ENCODE peak calls at places on chromosomes 16 and 17, in four cellular contexts. B is SK-N-SH, H is HepG2, L is K562. V is an unnamed sample.

GRCh38 chr16:84141143-84141670 is 3.8 kb downstream of the HSDL1 start:
- DNase-seq in H (peak), B (no peak), L (no peak), V (peak)

GRCh38 chr17:57940653-57941329 is 14.4 kb downstream of the CUEDC1 start:
- DNase-seq in L (no peak), B (no peak), H (no peak), V (no peak)

GRCh38 chr17:4476512-4477070 is 22.1 kb upstream of the SPNS2 start:
- DNase-seq in H (no peak), B (no peak), L (no peak), V (no peak)

GRCh38 chr17:13874134-13874533 is 195.2 kb upstream of the COX10 start:
- DNase-seq in H (no peak), B (no peak), L (no peak), V (no peak)

GRCh38 chr16:2860826-2861567 is 3.0 kb upstream of the PRSS22 start:
- DNase-seq in B (no peak), L (peak), H (no peak), V (no peak)

GRCh38 chr16:74460542-74460941 is 39.3 kb upstream of the CLEC18B start:
- DNase-seq in H (peak), B (no peak), L (no peak), V (no peak)

GRCh38 chr17:77666881-77667395 is 291.6 kb upstream of the TNRC6C start:
- DNase-seq in H (no peak), B (no peak), L (no peak), V (no peak)

GRCh38 chr17:57404807-57405485 is 148.6 kb downstream of the MSI2 start:
- DNase-seq in H (no peak), L (no peak), B (no peak), V (no peak)

DNA sequence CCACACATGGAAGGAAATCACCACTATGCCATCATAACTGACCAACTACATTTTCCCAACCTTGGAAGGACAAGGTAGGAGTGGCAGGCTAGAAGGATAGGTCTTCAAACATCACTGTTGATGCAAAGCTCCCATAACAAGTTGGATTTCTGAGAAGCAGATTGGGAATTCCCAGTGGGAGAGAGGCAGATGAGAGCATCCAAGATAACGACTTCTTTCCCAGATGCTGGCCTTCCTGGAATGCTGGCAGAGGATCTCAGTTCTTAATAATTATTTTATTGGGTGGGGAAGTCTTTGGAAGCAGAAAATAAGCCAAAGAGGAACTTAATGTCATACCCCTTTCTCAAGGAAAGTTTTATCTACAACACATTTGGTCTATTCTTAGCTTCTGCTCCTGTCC is 64.5 kb downstream of the MPRIP start:
- DNase-seq in B (no peak), H (no peak), L (no peak), V (no peak)
- TF ChIP-seq FOXJ3 in B (no peak), H (no peak), L (no peak), V (no peak)

DNA sequence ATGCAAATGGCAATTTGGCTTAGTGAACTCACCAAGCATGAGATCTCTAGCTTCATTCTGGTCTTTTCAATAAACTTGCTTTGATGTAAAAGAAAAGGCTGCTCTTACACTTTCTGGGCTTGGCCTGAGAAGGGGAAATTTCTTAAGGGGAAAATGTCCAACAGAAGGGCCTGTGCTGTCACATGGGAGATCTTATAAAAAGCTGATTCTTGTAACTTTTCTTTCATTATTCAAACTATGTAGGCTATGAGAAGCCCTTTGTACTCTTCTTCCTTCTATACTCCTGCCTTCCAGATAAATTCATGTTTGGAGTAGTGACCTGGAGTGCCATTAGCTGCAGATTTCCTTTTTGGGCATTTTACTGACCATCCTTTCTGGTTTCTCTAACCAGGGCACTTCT is 16.9 kb downstream of the LIMD2 start:
- DNase-seq in H (no peak), B (no peak), L (no peak), V (no peak)
- TF ChIP-seq FOXJ3 in H (no peak), B (no peak), L (no peak), V (no peak)

DNA sequence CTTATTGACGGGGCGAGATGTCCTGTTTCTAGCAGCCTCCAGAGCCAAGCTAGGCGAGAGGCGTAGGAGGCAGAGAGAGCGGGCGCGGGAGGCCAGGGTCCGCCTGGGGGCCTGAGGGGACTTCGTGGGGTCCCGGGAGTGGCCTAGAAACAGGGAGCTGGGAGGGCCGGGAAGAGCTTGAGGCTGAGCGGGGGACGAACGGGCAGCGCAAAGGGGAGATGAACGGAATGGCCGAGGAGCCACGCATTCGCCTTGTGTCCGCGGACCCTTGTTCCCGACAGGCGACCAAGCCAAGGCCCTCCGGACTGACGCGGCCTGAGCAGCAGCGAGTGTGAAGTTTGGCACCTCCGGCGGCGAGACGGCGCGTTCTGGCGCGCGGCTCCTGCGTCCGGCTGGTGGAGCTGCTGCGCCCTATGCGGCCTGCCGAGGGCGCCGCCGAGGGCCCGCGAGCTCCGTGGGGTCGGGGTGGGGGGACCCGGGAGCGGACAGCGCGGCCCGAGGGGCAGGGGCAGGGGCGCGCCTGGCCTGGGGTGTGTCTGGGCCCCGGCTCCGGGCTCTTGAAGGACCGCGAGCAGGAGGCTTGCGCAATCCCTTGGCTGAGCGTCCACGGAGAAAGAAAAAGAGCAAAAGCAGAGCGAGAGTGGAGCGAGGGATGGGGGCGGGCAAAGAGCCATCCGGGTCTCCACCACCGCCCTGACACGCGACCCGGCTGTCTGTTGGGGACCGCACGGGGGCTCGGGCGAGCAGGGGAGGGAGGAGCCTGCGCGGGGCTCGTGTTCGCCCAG is 1.2 kb upstream of the CBX4 start:
- DNase-seq in B (peak), L (no peak), H (no peak), V (peak)
- TF ChIP-seq FOXJ3 in B (no peak), L (no peak), H (no peak), V (no peak)

GRCh38 chr17:39776267-39776666 is 38.5 kb downstream of the GRB7 start:
- DNase-seq in L (no peak), B (no peak), H (no peak), V (no peak)

GRCh38 chr17:39772987-39773664 is 35.4 kb downstream of the GRB7 start:
- DNase-seq in H (no peak), B (no peak), L (no peak), V (no peak)

GRCh38 chr17:39775075-39775474 is 37.3 kb downstream of the GRB7 start:
- DNase-seq in L (no peak), H (no peak), B (no peak), V (no peak)

GRCh38 chr17:39772415-39772814 is 34.7 kb downstream of the GRB7 start:
- DNase-seq in L (no peak), B (no peak), H (no peak), V (no peak)

GRCh38 chr17:39774043-39774442 is 36.3 kb downstream of the GRB7 start:
- DNase-seq in B (no peak), L (no peak), H (no peak), V (no peak)
- TF ChIP-seq FOXJ3 in B (no peak), L (no peak), H (no peak), V (no peak)

DNA sequence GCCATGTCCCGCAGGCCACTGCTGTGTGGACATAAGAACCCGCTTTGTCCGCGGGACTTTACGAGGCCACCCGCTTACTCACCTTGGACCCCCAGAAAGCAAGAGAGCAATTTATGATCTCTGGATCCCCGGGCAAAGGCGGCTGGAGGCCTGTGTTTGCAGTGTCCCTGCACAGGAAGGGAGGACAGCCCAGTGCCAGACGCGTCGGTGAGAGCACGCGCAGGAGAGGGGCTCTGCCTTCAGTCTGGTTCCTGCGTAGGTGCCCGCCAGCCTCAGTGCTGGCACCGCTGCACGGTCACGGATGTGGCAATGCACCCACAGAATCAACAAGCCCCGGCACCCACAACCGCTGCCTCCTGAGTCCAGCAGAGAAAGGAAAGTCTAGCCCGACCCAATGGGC is 248.4 kb downstream of the C16orf95 start:
- DNase-seq in H (no peak), L (no peak), B (no peak), V (no peak)
- TF ChIP-seq FOXJ3 in H (no peak), L (no peak), B (no peak), V (no peak)

DNA sequence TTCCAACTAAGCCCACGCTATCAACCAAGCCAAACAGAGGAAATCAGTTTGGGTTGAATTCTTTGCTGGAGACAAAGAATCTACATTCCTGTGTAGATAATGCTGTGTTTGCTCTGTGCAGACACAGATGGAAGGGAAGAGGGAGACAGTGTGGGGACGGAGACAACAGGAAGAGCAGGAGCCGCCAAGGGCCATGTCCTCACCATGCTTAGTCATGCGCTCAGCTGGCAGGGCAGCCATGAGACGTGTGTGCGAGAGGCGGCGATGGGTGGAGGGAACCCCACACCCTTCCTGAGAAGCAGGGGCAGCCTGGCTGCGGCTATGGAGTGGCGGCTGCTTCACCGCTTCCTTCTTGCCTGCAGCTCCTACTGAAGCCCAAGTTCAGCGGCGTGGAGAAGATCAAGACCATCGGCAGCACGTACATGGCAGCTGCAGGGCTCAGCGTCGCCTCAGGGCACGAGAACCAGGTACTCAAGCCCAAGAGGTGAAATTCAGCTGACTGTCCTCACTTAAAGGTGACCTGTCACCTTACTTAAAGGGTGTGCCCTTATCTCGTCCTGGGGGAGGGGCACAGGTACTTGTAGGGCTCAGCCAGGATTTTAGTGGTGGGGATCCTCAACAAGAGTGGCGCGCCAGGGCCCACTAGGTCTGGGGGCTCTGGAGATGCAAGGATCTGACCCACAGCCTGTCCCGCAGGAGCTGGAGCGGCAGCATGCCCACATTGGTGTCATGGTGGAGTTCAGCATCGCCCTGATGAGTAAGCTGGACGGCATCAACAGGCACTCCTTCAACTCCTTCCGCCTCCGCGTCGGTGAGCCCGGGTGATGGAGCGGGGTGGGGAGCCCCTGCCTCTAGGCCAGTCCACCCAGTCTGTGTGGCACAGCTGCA is 47.5 kb downstream of the ADCY7 start:
- DNase-seq in B (no peak), H (peak), L (no peak), V (no peak)
- TF ChIP-seq FOXJ3 in B (no peak), H (no peak), L (no peak), V (no peak)

GRCh38 chr17:65270932-65271700 is 133.9 kb downstream of the RGS9 start:
- DNase-seq in L (no peak), H (no peak), B (no peak), V (no peak)
- TF ChIP-seq FOXJ3 in L (no peak), H (no peak), B (no peak), V (no peak)

GRCh38 chr16:1708768-1709180 is 2.8 kb downstream of the MAPK8IP3 start:
- DNase-seq in L (peak), B (no peak), H (no peak), V (no peak)

GRCh38 chr16:1708083-1708767 is 2.2 kb downstream of the MAPK8IP3 start:
- DNase-seq in B (no peak), H (no peak), L (no peak), V (no peak)

GRCh38 chr16:1705688-1706385 is at the start of gene MAPK8IP3:
- DNase-seq in B (peak), L (peak), H (peak), V (peak)

GRCh38 chr16:1707193-1707790 is 1.3 kb downstream of the MAPK8IP3 start:
- DNase-seq in B (peak), H (peak), L (no peak), V (peak)

GRCh38 chr16:1706386-1707192 is 594 bp downstream of the MAPK8IP3 start:
- DNase-seq in L (peak), B (peak), H (no peak), V (peak)
- TF ChIP-seq FOXJ3 in L (no peak), B (no peak), H (no peak), V (no peak)

DNA sequence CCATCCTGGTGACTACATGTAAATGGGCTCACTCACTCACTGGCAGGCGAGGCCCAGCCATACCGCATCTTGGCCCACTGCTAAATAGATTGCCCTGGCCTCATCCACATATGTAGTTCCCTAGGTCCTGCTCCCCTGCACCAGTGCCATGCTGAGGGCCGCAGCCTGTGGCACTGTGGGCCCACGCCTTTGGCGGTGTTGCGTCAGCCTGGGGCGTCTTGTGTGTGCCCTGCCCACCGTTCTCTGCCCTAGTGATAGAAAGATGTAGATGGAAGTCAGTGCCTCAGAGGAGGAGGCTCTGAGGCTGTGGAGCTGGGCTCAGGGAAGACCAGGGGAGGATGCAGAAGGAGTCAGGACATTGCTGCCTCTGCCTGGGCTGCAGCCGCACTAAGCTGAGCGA is 18.9 kb downstream of the C17orf75 start:
- DNase-seq in H (no peak), B (no peak), L (no peak), V (no peak)
- TF ChIP-seq FOXJ3 in H (no peak), B (no peak), L (no peak), V (no peak)

DNA sequence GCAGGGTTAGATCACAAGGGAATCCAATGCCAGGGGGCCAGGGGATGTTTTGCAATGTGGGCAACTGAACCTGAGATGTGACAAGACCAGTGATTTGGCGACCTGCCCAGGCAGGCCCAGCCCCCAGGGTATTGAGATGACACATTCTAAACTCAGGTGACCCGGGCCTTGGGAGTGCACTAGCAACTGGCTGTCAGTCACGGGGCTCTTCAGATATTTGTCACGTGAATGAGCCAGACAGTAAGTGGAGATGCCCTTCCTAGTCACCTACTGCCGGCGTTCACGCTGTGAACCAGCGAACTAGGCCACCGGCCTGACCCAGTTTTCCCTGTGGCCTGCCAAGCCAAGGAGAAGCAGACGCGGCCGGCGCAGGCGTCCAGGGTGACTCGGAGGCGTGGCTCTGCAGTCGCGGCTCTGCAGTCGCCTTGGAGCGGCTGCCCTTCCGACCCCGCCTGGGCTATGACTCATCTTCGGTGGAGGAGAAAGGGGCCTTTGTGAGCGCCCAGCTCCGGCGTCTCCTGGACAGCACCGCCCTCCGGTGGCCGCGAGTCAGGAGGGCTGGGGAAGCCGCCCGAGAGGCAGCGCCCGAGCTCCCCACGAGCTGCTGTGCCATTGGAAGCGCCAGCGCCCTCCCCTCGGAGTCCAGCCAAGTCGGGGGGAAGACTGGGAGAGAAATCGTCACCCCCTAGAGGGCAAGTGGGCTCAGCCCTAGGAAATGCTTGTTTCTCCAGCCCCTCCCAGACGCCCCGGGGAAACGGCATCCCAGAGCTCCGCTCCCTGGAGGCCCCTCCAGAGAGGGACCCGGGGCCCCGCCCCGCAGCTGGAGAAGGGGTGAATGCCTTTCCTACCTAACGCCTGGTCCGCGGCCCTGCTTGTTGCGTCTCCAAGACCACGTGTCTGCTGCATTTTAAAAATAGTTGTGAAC is 38.8 kb downstream of the WSB1 start:
- DNase-seq in H (peak), B (peak), L (peak), V (peak)
- TF ChIP-seq FOXJ3 in H (peak), B (no peak), L (no peak), V (no peak)

V was measured in WTC11.